ENCODE peak calls at places on chromosomes 5 and 9, in ten cellular contexts. One of them, this sample, is unnamed.

GRCh38 chr5:78718827-78719226 is 70.3 kb upstream of the LHFPL2 start:
- DNase-seq in astrocyte of the hippocampus: peak
- DNase-seq in cardiac fibroblast: no peak
- DNase-seq in AG09319: no peak
- DNase-seq in hepatic stellate cell: no peak
- DNase-seq in A549: no peak
- DNase-seq in astrocyte: no peak
- DNase-seq in myocyte: peak
- DNase-seq in KG1: no peak
- DNase-seq in cardiac septum: no peak
- DNase-seq in this sample: no peak

GRCh38 chr5:141850183-141850768 is 27.9 kb downstream of the PCDH1 start:
- DNase-seq in astrocyte of the hippocampus: peak
- DNase-seq in cardiac fibroblast: peak
- DNase-seq in AG09319: no peak
- DNase-seq in hepatic stellate cell: peak
- DNase-seq in A549: peak
- DNase-seq in astrocyte: no peak
- DNase-seq in myocyte: peak
- DNase-seq in KG1: no peak
- DNase-seq in cardiac septum: no peak
- DNase-seq in this sample: no peak

GRCh38 chr5:132854301-132854700 is 12.0 kb downstream of the GDF9 start:
- DNase-seq in astrocyte of the hippocampus: no peak
- DNase-seq in cardiac fibroblast: no peak
- DNase-seq in AG09319: no peak
- DNase-seq in hepatic stellate cell: no peak
- DNase-seq in A549: no peak
- DNase-seq in astrocyte: peak
- DNase-seq in myocyte: no peak
- DNase-seq in KG1: no peak
- DNase-seq in cardiac septum: no peak
- DNase-seq in this sample: no peak

GRCh38 chr9:135330307-135330631 is 149.3 kb upstream of the PPP1R26 start:
- DNase-seq in astrocyte of the hippocampus: no peak
- DNase-seq in cardiac fibroblast: no peak
- DNase-seq in AG09319: no peak
- DNase-seq in hepatic stellate cell: no peak
- DNase-seq in A549: no peak
- DNase-seq in astrocyte: no peak
- DNase-seq in myocyte: no peak
- DNase-seq in KG1: no peak
- DNase-seq in cardiac septum: no peak
- DNase-seq in this sample: peak

GRCh38 chr9:3525088-3525835 is 539 bp downstream of the RFX3 start:
- DNase-seq in astrocyte of the hippocampus: no peak
- DNase-seq in cardiac fibroblast: peak
- DNase-seq in AG09319: no peak
- DNase-seq in hepatic stellate cell: no peak
- DNase-seq in A549: no peak
- DNase-seq in astrocyte: no peak
- DNase-seq in myocyte: no peak
- DNase-seq in KG1: no peak
- DNase-seq in cardiac septum: no peak
- DNase-seq in this sample: no peak

GRCh38 chr5:13536921-13537320 is 407.6 kb downstream of the DNAH5 start:
- DNase-seq in astrocyte of the hippocampus: no peak
- DNase-seq in cardiac fibroblast: no peak
- DNase-seq in AG09319: peak
- DNase-seq in hepatic stellate cell: no peak
- DNase-seq in A549: no peak
- DNase-seq in astrocyte: peak
- DNase-seq in myocyte: no peak
- DNase-seq in KG1: no peak
- DNase-seq in cardiac septum: no peak
- DNase-seq in this sample: no peak

GRCh38 chr9:4936277-4936676 is 48.8 kb upstream of the JAK2 start:
- DNase-seq in astrocyte of the hippocampus: peak
- DNase-seq in cardiac fibroblast: no peak
- DNase-seq in AG09319: no peak
- DNase-seq in hepatic stellate cell: no peak
- DNase-seq in A549: no peak
- DNase-seq in astrocyte: no peak
- DNase-seq in myocyte: no peak
- DNase-seq in KG1: no peak
- DNase-seq in cardiac septum: no peak
- DNase-seq in this sample: no peak

GRCh38 chr9:23539311-23539710 is 286.7 kb downstream of the ELAVL2 start:
- DNase-seq in astrocyte of the hippocampus: no peak
- DNase-seq in cardiac fibroblast: no peak
- DNase-seq in AG09319: no peak
- DNase-seq in hepatic stellate cell: no peak
- DNase-seq in A549: no peak
- DNase-seq in astrocyte: no peak
- DNase-seq in myocyte: no peak
- DNase-seq in KG1: no peak
- DNase-seq in cardiac septum: no peak
- DNase-seq in this sample: no peak

GRCh38 chr9:91386765-91387164 is 25.0 kb upstream of the AUH start:
- DNase-seq in astrocyte of the hippocampus: no peak
- DNase-seq in cardiac fibroblast: no peak
- DNase-seq in AG09319: no peak
- DNase-seq in hepatic stellate cell: no peak
- DNase-seq in A549: no peak
- DNase-seq in astrocyte: no peak
- DNase-seq in myocyte: no peak
- DNase-seq in KG1: no peak
- DNase-seq in cardiac septum: no peak
- DNase-seq in this sample: no peak

GRCh38 chr5:159094745-159095144 is 5.0 kb downstream of the EBF1 start:
- DNase-seq in astrocyte of the hippocampus: peak
- DNase-seq in cardiac fibroblast: peak
- DNase-seq in AG09319: peak
- DNase-seq in hepatic stellate cell: peak
- DNase-seq in A549: peak
- DNase-seq in astrocyte: peak
- DNase-seq in myocyte: peak
- DNase-seq in KG1: no peak
- DNase-seq in cardiac septum: no peak
- DNase-seq in this sample: no peak

GRCh38 chr5:4518924-4519660 is 621.0 kb upstream of the ADAMTS16 start:
- DNase-seq in astrocyte of the hippocampus: no peak
- DNase-seq in cardiac fibroblast: no peak
- DNase-seq in AG09319: no peak
- DNase-seq in hepatic stellate cell: no peak
- DNase-seq in A549: no peak
- DNase-seq in astrocyte: no peak
- DNase-seq in myocyte: no peak
- DNase-seq in KG1: no peak
- DNase-seq in cardiac septum: no peak
- DNase-seq in this sample: no peak

GRCh38 chr9:69331444-69331843 is 6.4 kb downstream of the ENTREP1 start:
- DNase-seq in astrocyte of the hippocampus: no peak
- DNase-seq in cardiac fibroblast: no peak
- DNase-seq in AG09319: no peak
- DNase-seq in hepatic stellate cell: no peak
- DNase-seq in A549: no peak
- DNase-seq in astrocyte: no peak
- DNase-seq in myocyte: no peak
- DNase-seq in KG1: no peak
- DNase-seq in cardiac septum: no peak
- DNase-seq in this sample: no peak

GRCh38 chr5:149938791-149939358 is 5.7 kb downstream of the PDE6A start:
- DNase-seq in astrocyte of the hippocampus: peak
- DNase-seq in cardiac fibroblast: peak
- DNase-seq in AG09319: peak
- DNase-seq in hepatic stellate cell: peak
- DNase-seq in A549: peak
- DNase-seq in astrocyte: peak
- DNase-seq in myocyte: peak
- DNase-seq in KG1: no peak
- DNase-seq in cardiac septum: no peak
- DNase-seq in this sample: no peak

GRCh38 chr5:175797521-175798038 is 73.8 kb upstream of the CPLX2 start:
- DNase-seq in astrocyte of the hippocampus: no peak
- DNase-seq in cardiac fibroblast: no peak
- DNase-seq in AG09319: no peak
- DNase-seq in hepatic stellate cell: no peak
- DNase-seq in A549: no peak
- DNase-seq in astrocyte: no peak
- DNase-seq in myocyte: no peak
- DNase-seq in KG1: no peak
- DNase-seq in cardiac septum: no peak
- DNase-seq in this sample: no peak

GRCh38 chr5:43227655-43228054 is 35.6 kb downstream of the NIM1K start:
- DNase-seq in astrocyte of the hippocampus: peak
- DNase-seq in cardiac fibroblast: peak
- DNase-seq in AG09319: peak
- DNase-seq in hepatic stellate cell: peak
- DNase-seq in A549: peak
- DNase-seq in astrocyte: peak
- DNase-seq in myocyte: peak
- DNase-seq in KG1: no peak
- DNase-seq in cardiac septum: no peak
- DNase-seq in this sample: no peak

GRCh38 chr5:172981931-172982330 is 1.6 kb upstream of the ATP6V0E1 start:
- DNase-seq in astrocyte of the hippocampus: no peak
- DNase-seq in cardiac fibroblast: no peak
- DNase-seq in AG09319: no peak
- DNase-seq in hepatic stellate cell: no peak
- DNase-seq in A549: no peak
- DNase-seq in astrocyte: no peak
- DNase-seq in myocyte: no peak
- DNase-seq in KG1: no peak
- DNase-seq in cardiac septum: no peak
- DNase-seq in this sample: no peak

GRCh38 chr9:92911496-92912475 is 33.9 kb upstream of the ZNF484 start:
- DNase-seq in astrocyte of the hippocampus: no peak
- DNase-seq in cardiac fibroblast: peak
- DNase-seq in AG09319: no peak
- DNase-seq in hepatic stellate cell: peak
- DNase-seq in A549: no peak
- DNase-seq in astrocyte: no peak
- DNase-seq in myocyte: no peak
- DNase-seq in KG1: no peak
- DNase-seq in cardiac septum: no peak
- DNase-seq in this sample: no peak

GRCh38 chr9:14221558-14221957 is 92.4 kb downstream of the NFIB start:
- DNase-seq in astrocyte of the hippocampus: peak
- DNase-seq in cardiac fibroblast: peak
- DNase-seq in AG09319: no peak
- DNase-seq in hepatic stellate cell: peak
- DNase-seq in A549: peak
- DNase-seq in astrocyte: peak
- DNase-seq in myocyte: peak
- DNase-seq in KG1: no peak
- DNase-seq in cardiac septum: no peak
- DNase-seq in this sample: no peak

GRCh38 chr5:33148076-33148501 is 292.7 kb upstream of the TARS1 start:
- DNase-seq in astrocyte of the hippocampus: peak
- DNase-seq in cardiac fibroblast: peak
- DNase-seq in AG09319: peak
- DNase-seq in hepatic stellate cell: peak
- DNase-seq in A549: peak
- DNase-seq in astrocyte: peak
- DNase-seq in myocyte: peak
- DNase-seq in KG1: no peak
- DNase-seq in cardiac septum: no peak
- DNase-seq in this sample: peak

GRCh38 chr9:96567203-96567700 is 52.4 kb downstream of the CDC14B start:
- DNase-seq in astrocyte of the hippocampus: no peak
- DNase-seq in cardiac fibroblast: peak
- DNase-seq in AG09319: no peak
- DNase-seq in hepatic stellate cell: peak
- DNase-seq in A549: no peak
- DNase-seq in astrocyte: no peak
- DNase-seq in myocyte: no peak
- DNase-seq in KG1: no peak
- DNase-seq in cardiac septum: no peak
- DNase-seq in this sample: no peak

GRCh38 chr9:98304381-98304780 is 48.9 kb upstream of the TBC1D2 start:
- DNase-seq in astrocyte of the hippocampus: no peak
- DNase-seq in cardiac fibroblast: no peak
- DNase-seq in AG09319: no peak
- DNase-seq in hepatic stellate cell: no peak
- DNase-seq in A549: no peak
- DNase-seq in astrocyte: no peak
- DNase-seq in myocyte: no peak
- DNase-seq in KG1: no peak
- DNase-seq in cardiac septum: no peak
- DNase-seq in this sample: no peak

GRCh38 chr9:86511614-86512360 is 157.6 kb upstream of the TUT7 start:
- DNase-seq in astrocyte of the hippocampus: no peak
- DNase-seq in cardiac fibroblast: no peak
- DNase-seq in AG09319: no peak
- DNase-seq in hepatic stellate cell: no peak
- DNase-seq in A549: no peak
- DNase-seq in astrocyte: no peak
- DNase-seq in myocyte: no peak
- DNase-seq in KG1: no peak
- DNase-seq in cardiac septum: no peak
- DNase-seq in this sample: no peak

GRCh38 chr5:39485075-39485474 is 60.3 kb upstream of the DAB2 start:
- DNase-seq in astrocyte of the hippocampus: no peak
- DNase-seq in cardiac fibroblast: no peak
- DNase-seq in AG09319: no peak
- DNase-seq in hepatic stellate cell: no peak
- DNase-seq in A549: no peak
- DNase-seq in astrocyte: peak
- DNase-seq in myocyte: no peak
- DNase-seq in KG1: no peak
- DNase-seq in cardiac septum: no peak
- DNase-seq in this sample: no peak

GRCh38 chr5:133927616-133928180 is 40.7 kb downstream of the C5orf15 start:
- DNase-seq in astrocyte of the hippocampus: no peak
- DNase-seq in cardiac fibroblast: no peak
- DNase-seq in AG09319: no peak
- DNase-seq in hepatic stellate cell: no peak
- DNase-seq in A549: no peak
- DNase-seq in astrocyte: no peak
- DNase-seq in myocyte: no peak
- DNase-seq in KG1: no peak
- DNase-seq in cardiac septum: no peak
- DNase-seq in this sample: no peak

GRCh38 chr5:141186897-141187512 is at the start of gene PCDHB9:
- DNase-seq in astrocyte of the hippocampus: peak
- DNase-seq in cardiac fibroblast: peak
- DNase-seq in AG09319: no peak
- DNase-seq in hepatic stellate cell: no peak
- DNase-seq in A549: no peak
- DNase-seq in astrocyte: no peak
- DNase-seq in myocyte: no peak
- DNase-seq in KG1: no peak
- DNase-seq in cardiac septum: no peak
- DNase-seq in this sample: no peak

GRCh38 chr5:82421119-82421518 is 143.0 kb upstream of the RPS23 start:
- DNase-seq in astrocyte of the hippocampus: peak
- DNase-seq in cardiac fibroblast: peak
- DNase-seq in AG09319: no peak
- DNase-seq in hepatic stellate cell: peak
- DNase-seq in A549: peak
- DNase-seq in astrocyte: peak
- DNase-seq in myocyte: peak
- DNase-seq in KG1: no peak
- DNase-seq in cardiac septum: no peak
- DNase-seq in this sample: no peak

GRCh38 chr9:92846662-92847145 is 31.1 kb downstream of the ZNF484 start:
- DNase-seq in astrocyte of the hippocampus: no peak
- DNase-seq in cardiac fibroblast: no peak
- DNase-seq in AG09319: no peak
- DNase-seq in hepatic stellate cell: no peak
- DNase-seq in A549: no peak
- DNase-seq in astrocyte: no peak
- DNase-seq in myocyte: peak
- DNase-seq in KG1: no peak
- DNase-seq in cardiac septum: no peak
- DNase-seq in this sample: no peak

GRCh38 chr5:140607031-140607430 is 25.9 kb downstream of the CD14 start:
- DNase-seq in astrocyte of the hippocampus: no peak
- DNase-seq in cardiac fibroblast: no peak
- DNase-seq in AG09319: no peak
- DNase-seq in hepatic stellate cell: no peak
- DNase-seq in A549: no peak
- DNase-seq in astrocyte: no peak
- DNase-seq in myocyte: no peak
- DNase-seq in KG1: no peak
- DNase-seq in cardiac septum: no peak
- DNase-seq in this sample: no peak